ENCODE peak calls at places on chromosome 18, in eight cellular contexts. C, A, U, B, R, Q, W and Z are unnamed samples.

GRCh38 chr18:7512326-7512725 is 54.8 kb upstream of the PTPRM start:
- ATAC-seq in U (peak), B (no peak), W (no peak), Q (no peak), R (no peak), A (no peak), C (no peak), Z (no peak)

GRCh38 chr18:34549367-34549766 is 160.7 kb upstream of the DTNA start:
- ATAC-seq in A (no peak), U (no peak), W (no peak), B (no peak), R (no peak), Q (no peak), C (no peak), Z (no peak)

GRCh38 chr18:62460851-62461300 is 61.9 kb upstream of the ZCCHC2 start:
- ATAC-seq in B (no peak), Q (no peak), C (no peak), U (no peak), A (no peak), W (no peak), R (no peak), Z (no peak)

GRCh38 chr18:79919089-79919488 is 32.4 kb downstream of the SLC66A2 start:
- ATAC-seq in U (no peak), Q (no peak), W (no peak), A (no peak), R (no peak), C (no peak), B (no peak), Z (no peak)

GRCh38 chr18:58226476-58226875 is 182.4 kb downstream of the NEDD4L start:
- ATAC-seq in W (no peak), A (no peak), R (no peak), Q (no peak), C (no peak), U (no peak), B (no peak), Z (no peak)

GRCh38 chr18:47587587-47587986 is 336.1 kb upstream of the SKOR2 start:
- ATAC-seq in B (no peak), Q (no peak), U (no peak), C (no peak), A (no peak), R (no peak), W (no peak), Z (no peak)

GRCh38 chr18:11761553-11761952 is 72.5 kb downstream of the GNAL start:
- ATAC-seq in B (no peak), Q (no peak), U (no peak), A (no peak), C (no peak), R (no peak), W (peak), Z (no peak)

GRCh38 chr18:35771172-35771571 is 189.6 kb downstream of the GALNT1 start:
- ATAC-seq in A (no peak), R (no peak), B (no peak), W (no peak), C (no peak), U (no peak), Q (no peak), Z (no peak)

GRCh38 chr18:8480506-8481328 is 128.5 kb upstream of the RAB12 start:
- ATAC-seq in B (no peak), C (no peak), W (no peak), A (no peak), U (peak), Q (no peak), R (no peak), Z (no peak)

GRCh38 chr18:44852818-44853217 is 172.1 kb downstream of the SETBP1 start:
- ATAC-seq in W (peak), R (no peak), B (no peak), A (no peak), Q (no peak), C (no peak), U (no peak), Z (no peak)

GRCh38 chr18:63186934-63187574 is 132.5 kb downstream of the BCL2 start:
- ATAC-seq in B (peak), W (no peak), A (no peak), C (peak), U (no peak), Q (no peak), R (no peak), Z (no peak)

GRCh38 chr18:11112218-11112750 is 37.1 kb downstream of the PIEZO2 start:
- ATAC-seq in B (no peak), C (no peak), A (no peak), W (no peak), Q (no peak), R (no peak), U (no peak), Z (no peak)

GRCh38 chr18:23416283-23416682 is 36.8 kb upstream of the RIOK3 start:
- ATAC-seq in U (no peak), W (peak), R (no peak), A (no peak), B (no peak), C (no peak), Q (no peak), Z (no peak)

GRCh38 chr18:51149605-51150429 is 47.7 kb downstream of the MEX3C start:
- ATAC-seq in U (peak), B (peak), A (no peak), C (peak), Q (no peak), R (no peak), W (no peak), Z (peak)

GRCh38 chr18:69897397-69898108 is 50.1 kb downstream of the CD226 start:
- ATAC-seq in Q (peak), U (no peak), R (peak), B (peak), W (no peak), C (peak), A (peak), Z (peak)

GRCh38 chr18:58476521-58477210 is 152.2 kb downstream of the ALPK2 start:
- ATAC-seq in C (no peak), W (no peak), A (no peak), R (no peak), B (no peak), Q (no peak), U (no peak), Z (no peak)

GRCh38 chr18:41949206-41949920 is 5.7 kb upstream of the PIK3C3 start:
- ATAC-seq in B (no peak), W (no peak), U (no peak), Q (no peak), C (no peak), R (no peak), A (no peak), Z (no peak)